ENCODE peak calls at places on chromosomes 5 and 9, in five cellular contexts. S, G, Z, A and Y are unnamed samples. For H3K9me3, the result is how much of the 10 kb centered on the place peaks cover.

GRCh38 chr9:131503626-131504465 is 1.1 kb downstream of the POMT1 start:
- DNase-seq in G (no peak), Z (no peak), S (peak), A (no peak), Y (no peak)

GRCh38 chr9:134296301-134297081 is 29.8 kb upstream of the RXRA start:
- DNase-seq in A (peak), G (no peak), S (no peak), Z (peak), Y (no peak)

GRCh38 chr5:136906545-136906944 is 541.2 kb upstream of the TRPC7 start:
- DNase-seq in S (no peak), Z (no peak), A (no peak), G (no peak), Y (no peak)

GRCh38 chr5:14357861-14358260 is 214.7 kb downstream of the TRIO start:
- DNase-seq in Z (no peak), S (no peak), G (no peak), A (no peak), Y (no peak)

GRCh38 chr9:69548676-69549075 is 123.5 kb downstream of the APBA1 start:
- DNase-seq in G (no peak), Z (no peak), A (no peak), S (no peak), Y (no peak)

GRCh38 chr5:128081111-128081865 is 2.3 kb upstream of the SLC12A2 start:
- DNase-seq in Z (no peak), A (no peak), G (no peak), S (no peak), Y (no peak)

GRCh38 chr9:111052831-111053230 is 14.6 kb upstream of the LPAR1 start:
- DNase-seq in A (no peak), Z (no peak), G (no peak), S (no peak), Y (peak)

GRCh38 chr9:5524090-5524489 is 13.8 kb downstream of the PDCD1LG2 start:
- DNase-seq in G (no peak), S (no peak), Z (no peak), A (no peak), Y (no peak)

GRCh38 chr9:114613087-114613486 is 2.0 kb downstream of the TMEM268 start:
- DNase-seq in G (no peak), S (no peak), A (no peak), Z (no peak), Y (no peak)

GRCh38 chr5:138354926-138355378 is 2.5 kb downstream of the KDM3B start:
- DNase-seq in A (no peak), G (peak), Z (no peak), S (peak), Y (peak)

GRCh38 chr5:88438006-88438405 is 169.4 kb upstream of the TMEM161B start:
- DNase-seq in S (no peak), Z (no peak), G (no peak), A (no peak), Y (peak)

GRCh38 chr9:121472361-121472910 is 27.2 kb downstream of the GGTA1 start:
- DNase-seq in G (no peak), Z (no peak), A (no peak), S (no peak), Y (no peak)

GRCh38 chr5:33227746-33228145 is 213.0 kb upstream of the TARS1 start:
- DNase-seq in S (no peak), G (no peak), A (no peak), Z (no peak), Y (no peak)

GRCh38 chr9:113523421-113524141 is 60.1 kb downstream of the RGS3 start:
- DNase-seq in S (peak), G (peak), A (peak), Z (peak), Y (no peak)

GRCh38 chr5:19208397-19208796 is 779.6 kb downstream of the CDH18 start:
- DNase-seq in G (no peak), Z (no peak), A (no peak), S (no peak), Y (no peak)

GRCh38 chr5:19210886-19211285 is 777.1 kb downstream of the CDH18 start:
- DNase-seq in S (no peak), A (no peak), Z (no peak), G (no peak), Y (no peak)
- H3K9me3 ChIP-seq in S (under half), A (under half), Z (under half), G (under half), Y (under half)

GRCh38 chr5:168680395-168680794 is 101.2 kb upstream of the PANK3 start:
- DNase-seq in S (no peak), G (peak), A (no peak), Z (no peak), Y (no peak)
- H3K9me3 ChIP-seq in S (under half), G (under half), A (under half), Z (under half), Y (under half)

GRCh38 chr5:152864447-152864846 is 459.4 kb upstream of the NMUR2 start:
- DNase-seq in G (no peak), A (no peak), Z (no peak), S (no peak), Y (no peak)

GRCh38 chr5:152864993-152865392 is 459.9 kb upstream of the NMUR2 start:
- DNase-seq in G (no peak), Z (no peak), A (no peak), S (no peak), Y (no peak)

DNA sequence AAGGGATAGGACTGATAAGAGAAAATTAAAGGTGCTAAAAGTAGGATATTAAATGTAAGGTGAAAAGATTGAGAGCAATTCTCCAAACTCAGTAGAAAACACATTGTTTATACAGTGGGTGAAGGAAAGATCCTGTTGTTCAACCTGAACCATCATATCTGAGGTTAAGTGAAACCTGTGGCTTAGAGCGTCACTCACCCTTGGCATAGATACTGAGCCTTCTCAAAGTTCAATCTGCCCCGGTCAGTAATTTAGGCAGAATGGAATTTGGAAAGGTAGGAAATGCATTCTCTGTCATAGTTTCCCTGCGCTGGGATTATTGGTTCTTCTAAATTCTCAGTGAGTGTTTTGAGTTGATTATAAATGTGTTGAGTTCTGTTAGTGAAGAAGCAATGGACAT is 456.2 kb upstream of the NMUR2 start:
- DNase-seq in G (no peak), A (no peak), Z (no peak), S (no peak), Y (no peak)
- H3K9me3 ChIP-seq in G (under half), A (under half), Z (under half), S (under half), Y (under half)

GRCh38 chr5:178540526-178540925 is 49.7 kb downstream of the COL23A1 start:
- DNase-seq in A (no peak), G (no peak), S (no peak), Z (no peak), Y (no peak)
- H3K9me3 ChIP-seq in A (under half), G (under half), S (under half), Z (under half), Y (under half)

GRCh38 chr9:10204276-10204675 is 408.5 kb downstream of the PTPRD start:
- DNase-seq in A (no peak), Z (no peak), G (no peak), S (no peak), Y (no peak)
- H3K9me3 ChIP-seq in A (under half), Z (under half), G (under half), S (under half), Y (under half)